ENCODE peak calls at places on chromosomes 16 and 17, in eight cellular contexts. K is Peyer's patch; J is KG1; A is HT1080; U is stimulated activated CD4-positive, alpha-beta T cell treated with anti-CD3 and anti-CD28 coated beads, TNF-alpha, amount 100 ng/mL, for 24 hours; W is pancreas; Q is activated CD8-positive, alpha-beta memory T cell treated with anti-CD3 and anti-CD28 coated beads for 48 hours; L is HCT116. O is an unnamed sample.

GRCh38 chr16:52424591-52424990 is 122.4 kb downstream of the TOX3 start:
- DNase-seq in U (no peak), W (no peak), A (no peak), Q (no peak), K (no peak), L (no peak), J (no peak), O (no peak)

GRCh38 chr17:40486513-40487370 is 14.7 kb downstream of the TNS4 start:
- DNase-seq in L (peak), Q (no peak), W (no peak), A (no peak), K (no peak), U (no peak), J (no peak), O (no peak)

GRCh38 chr16:17389392-17389791 is 81.4 kb downstream of the XYLT1 start:
- DNase-seq in J (no peak), U (no peak), A (no peak), Q (no peak), K (no peak), W (no peak), L (no peak), O (no peak)

GRCh38 chr16:85472514-85472913 is 140.6 kb upstream of the GSE1 start:
- DNase-seq in L (no peak), Q (no peak), J (no peak), K (no peak), A (no peak), W (no peak), U (no peak), O (no peak)

GRCh38 chr16:86723699-86724098 is 145.3 kb downstream of the FOXL1 start:
- DNase-seq in L (peak), A (no peak), W (no peak), K (no peak), J (no peak), Q (no peak), U (no peak), O (no peak)

GRCh38 chr17:10135539-10136257 is 62.7 kb downstream of the GAS7 start:
- DNase-seq in W (no peak), K (peak), L (no peak), U (no peak), Q (no peak), A (no peak), J (no peak), O (no peak)

GRCh38 chr16:89269805-89270665 is 52.5 kb downstream of the ZNF778 start:
- DNase-seq in U (no peak), K (no peak), A (no peak), Q (no peak), L (no peak), J (no peak), W (no peak), O (no peak)

GRCh38 chr16:8675183-8676159 is 1.1 kb downstream of the ABAT start:
- DNase-seq in L (no peak), K (no peak), A (no peak), Q (no peak), U (peak), J (no peak), W (no peak), O (no peak)

GRCh38 chr16:67883872-67884261 is 818 bp upstream of the NRN1L start:
- DNase-seq in A (peak), U (peak), L (peak), J (peak), Q (peak), W (peak), K (peak), O (no peak)

GRCh38 chr17:77830816-77831490 is 127.5 kb upstream of the TNRC6C start:
- DNase-seq in A (no peak), L (no peak), W (no peak), K (no peak), Q (no peak), U (no peak), J (no peak), O (no peak)

GRCh38 chr16:29315046-29315445 is 91.5 kb downstream of the NPIPB11 start:
- DNase-seq in A (no peak), W (no peak), L (no peak), K (no peak), Q (no peak), J (no peak), U (no peak), O (no peak)

GRCh38 chr17:79036609-79037008 is 12.6 kb downstream of the C1QTNF1 start:
- DNase-seq in U (no peak), J (no peak), A (peak), W (no peak), Q (no peak), K (peak), L (no peak), O (no peak)

GRCh38 chr17:41672153-41672552 is 16.5 kb upstream of the EIF1 start:
- DNase-seq in K (no peak), A (no peak), J (no peak), Q (no peak), L (no peak), W (no peak), U (no peak), O (no peak)

GRCh38 chr16:87854907-87855683 is 14.2 kb downstream of the SLC7A5 start:
- DNase-seq in J (no peak), Q (no peak), L (no peak), U (no peak), A (no peak), W (no peak), K (no peak), O (no peak)

GRCh38 chr17:36926226-36926625 is 11.0 kb upstream of the LHX1 start:
- DNase-seq in J (no peak), Q (no peak), W (no peak), L (no peak), A (no peak), K (no peak), U (no peak), O (no peak)

GRCh38 chr17:82252511-82253178 is 20.9 kb downstream of the CSNK1D start:
- DNase-seq in A (no peak), W (no peak), Q (no peak), L (no peak), J (no peak), K (no peak), U (no peak), O (no peak)

GRCh38 chr16:85557083-85557975 is 55.8 kb upstream of the GSE1 start:
- DNase-seq in A (peak), Q (no peak), L (no peak), J (peak), W (peak), K (peak), U (peak), O (no peak)

GRCh38 chr17:83055911-83056582 is 23.4 kb upstream of the METRNL start:
- DNase-seq in Q (no peak), J (no peak), A (peak), W (peak), U (no peak), L (no peak), K (peak), O (no peak)

O was measured in GOT3.